ENCODE peak calls at places on chromosome 6, in eight cellular contexts. Y, X, R, S, D, V, C and T are unnamed samples.

GRCh38 chr6:84346372-84346771 is 118.9 kb upstream of the CEP162 start:
- DNase-seq in Y (no peak), X (no peak), R (no peak), S (no peak), D (no peak), V (peak), C (no peak), T (no peak)

GRCh38 chr6:163253556-163254213 is 160.8 kb upstream of the QKI start:
- DNase-seq in Y (no peak), X (no peak), R (no peak), S (no peak), D (no peak), V (no peak), C (no peak), T (no peak)

GRCh38 chr6:110593637-110594036 is 117.2 kb upstream of the SLC22A16 start:
- DNase-seq in Y (no peak), X (no peak), R (no peak), S (no peak), D (no peak), V (no peak), C (no peak), T (no peak)

GRCh38 chr6:17427617-17428016 is 34.2 kb downstream of the CAP2 start:
- DNase-seq in Y (no peak), X (no peak), R (no peak), S (no peak), D (no peak), V (no peak), C (no peak), T (no peak)

GRCh38 chr6:52929321-52930164 is 20.0 kb upstream of the GSTA3 start:
- DNase-seq in Y (no peak), X (no peak), R (no peak), S (no peak), D (no peak), V (peak), C (peak), T (no peak)

GRCh38 chr6:29602564-29603361 is 17.8 kb downstream of the OR2H2 start:
- DNase-seq in Y (no peak), X (no peak), R (no peak), S (no peak), D (no peak), V (no peak), C (no peak), T (no peak)

GRCh38 chr6:12356983-12357972 is 67.1 kb downstream of the EDN1 start:
- DNase-seq in Y (no peak), X (peak), R (no peak), S (no peak), D (no peak), V (peak), C (peak), T (no peak)

GRCh38 chr6:108564178-108564577 is 3.5 kb downstream of the FOXO3 start:
- DNase-seq in Y (no peak), X (no peak), R (no peak), S (no peak), D (no peak), V (peak), C (no peak), T (no peak)

GRCh38 chr6:52573295-52573694 is 3.6 kb downstream of the TRAM2 start:
- DNase-seq in Y (no peak), X (no peak), R (no peak), S (no peak), D (no peak), V (no peak), C (no peak), T (no peak)

GRCh38 chr6:16108419-16108818 is 20.5 kb upstream of the MYLIP start:
- DNase-seq in Y (no peak), X (no peak), R (no peak), S (no peak), D (no peak), V (no peak), C (no peak), T (no peak)
- H3K4me3 ChIP-seq in Y (no peak), X (no peak), R (no peak), S (no peak), D (no peak), V (no peak), C (no peak), T (no peak)

GRCh38 chr6:90257486-90257738 is 39.2 kb downstream of the BACH2 start:
- DNase-seq in Y (no peak), X (no peak), R (no peak), S (no peak), D (no peak), V (no peak), C (no peak), T (no peak)
- H3K4me3 ChIP-seq in Y (no peak), X (no peak), R (no peak), S (no peak), D (no peak), V (no peak), C (no peak), T (no peak)

DNA sequence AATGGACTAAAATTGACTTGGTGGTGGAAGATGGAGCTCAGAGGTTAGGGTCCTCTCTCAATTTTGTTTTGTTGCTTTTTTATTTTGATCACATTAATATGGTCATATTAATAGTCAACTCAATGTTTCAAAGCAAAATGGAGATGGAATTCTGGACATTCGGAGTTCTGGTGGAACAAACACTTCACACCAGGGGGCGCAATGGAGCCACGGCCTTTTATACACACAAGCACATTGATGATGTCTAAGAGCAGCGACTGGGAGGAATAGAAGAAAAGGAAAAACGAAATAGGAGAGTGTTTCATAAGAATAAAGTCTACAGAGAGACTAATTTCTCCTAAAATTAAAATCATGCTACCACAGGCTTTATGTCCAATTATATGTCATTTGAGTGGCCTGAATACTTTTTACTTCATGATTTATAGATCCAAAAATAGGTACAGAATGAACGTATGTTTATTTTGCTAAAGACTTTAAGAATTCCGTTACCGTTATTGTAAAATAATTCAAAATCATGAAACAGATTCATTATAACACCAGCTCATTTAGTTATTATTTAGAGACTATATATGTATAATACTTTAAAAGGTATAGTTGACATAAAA is 197.6 kb upstream of the SASH1 start:
- DNase-seq in Y (peak), X (no peak), R (peak), S (peak), D (peak), V (peak), C (peak), T (no peak)
- H3K4me3 ChIP-seq in Y (no peak), X (no peak), R (no peak), S (no peak), D (no peak), V (no peak), C (no peak), T (peak)

DNA sequence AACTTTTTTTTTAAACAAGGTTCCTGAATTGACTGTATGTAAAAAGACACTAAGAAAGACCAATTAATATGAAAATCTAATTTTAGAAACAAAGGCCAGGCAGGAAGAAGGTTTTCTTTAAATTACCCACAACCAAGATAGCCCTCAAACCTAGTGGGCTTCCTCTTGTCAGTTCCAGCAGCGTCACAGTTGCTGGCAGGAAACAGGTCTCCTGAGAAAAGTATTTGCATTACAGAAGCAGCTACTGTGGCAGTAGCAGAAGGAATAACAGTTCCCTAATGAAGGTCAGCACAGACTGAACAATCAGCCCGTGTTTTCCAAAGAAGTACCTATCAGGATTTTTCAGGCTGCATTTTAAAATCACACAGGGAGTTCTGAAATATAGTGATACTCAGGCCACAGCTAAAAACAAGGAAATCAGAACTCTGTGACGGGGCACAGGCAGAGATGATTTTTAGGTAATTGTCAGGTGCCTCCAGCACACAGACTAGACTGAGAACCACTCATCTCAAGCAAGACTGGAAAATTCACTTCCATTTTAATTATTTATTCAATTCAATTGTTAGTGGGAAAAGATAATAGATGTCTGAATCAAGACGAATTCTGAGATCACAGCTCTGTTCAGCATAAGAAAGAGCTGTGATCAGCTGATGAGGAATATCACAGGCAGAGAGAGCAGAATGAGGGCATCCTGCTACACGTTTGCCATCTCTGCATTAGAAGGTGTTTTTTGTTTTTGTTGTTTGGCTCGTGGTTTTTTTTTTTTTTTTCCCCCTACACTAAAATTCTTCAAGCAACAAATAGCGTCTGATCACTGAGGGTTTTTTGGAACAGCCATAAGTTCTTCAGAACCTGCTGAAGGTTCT is 230.5 kb upstream of the KHDRBS2 start:
- DNase-seq in Y (no peak), X (no peak), R (no peak), S (no peak), D (no peak), V (no peak), C (no peak), T (no peak)
- H3K4me3 ChIP-seq in Y (no peak), X (no peak), R (no peak), S (no peak), D (no peak), V (no peak), C (no peak), T (no peak)